ENCODE peak calls at places on chromosomes 12 and 14, in nine cellular contexts. One of them, this sample, is unnamed.

GRCh38 chr14:44912041-44912869 is 49.5 kb downstream of the KLHL28 start:
- DNase-seq in sigmoid colon: no peak
- DNase-seq in AG04450: no peak
- DNase-seq in choroid plexus epithelial cell: no peak
- DNase-seq in upper lobe of left lung: peak; percentile 82
- DNase-seq in foreskin fibroblast: no peak
- DNase-seq in GM06990: no peak
- DNase-seq in GM12865: no peak
- DNase-seq in brain microvascular endothelial cell: no peak
- DNase-seq in this sample: no peak

GRCh38 chr12:79706156-79706555 is 15.4 kb upstream of the PAWR start:
- DNase-seq in sigmoid colon: no peak
- DNase-seq in AG04450: no peak
- DNase-seq in choroid plexus epithelial cell: no peak
- DNase-seq in upper lobe of left lung: no peak
- DNase-seq in foreskin fibroblast: peak; percentile 43
- DNase-seq in GM06990: no peak
- DNase-seq in GM12865: no peak
- DNase-seq in brain microvascular endothelial cell: no peak
- DNase-seq in this sample: no peak

GRCh38 chr14:24943024-24943423 is 106.9 kb downstream of the STXBP6 start:
- DNase-seq in sigmoid colon: peak; percentile 87
- DNase-seq in AG04450: no peak
- DNase-seq in choroid plexus epithelial cell: no peak
- DNase-seq in upper lobe of left lung: no peak
- DNase-seq in foreskin fibroblast: peak; percentile 51
- DNase-seq in GM06990: no peak
- DNase-seq in GM12865: peak; percentile 13
- DNase-seq in brain microvascular endothelial cell: no peak
- DNase-seq in this sample: no peak

GRCh38 chr14:66017960-66018359 is 468.2 kb upstream of the CCDC196 start:
- DNase-seq in sigmoid colon: no peak
- DNase-seq in AG04450: no peak
- DNase-seq in choroid plexus epithelial cell: no peak
- DNase-seq in upper lobe of left lung: no peak
- DNase-seq in foreskin fibroblast: no peak
- DNase-seq in GM06990: no peak
- DNase-seq in GM12865: no peak
- DNase-seq in brain microvascular endothelial cell: no peak
- DNase-seq in this sample: no peak

GRCh38 chr12:30756074-30756473 is 1.3 kb upstream of the CAPRIN2 start:
- DNase-seq in sigmoid colon: peak; percentile 59
- DNase-seq in AG04450: no peak
- DNase-seq in choroid plexus epithelial cell: no peak
- DNase-seq in upper lobe of left lung: peak; percentile 27
- DNase-seq in foreskin fibroblast: no peak
- DNase-seq in GM06990: no peak
- DNase-seq in GM12865: no peak
- DNase-seq in brain microvascular endothelial cell: no peak
- DNase-seq in this sample: no peak

GRCh38 chr12:120468846-120469449 is 600 bp downstream of the SRSF9 start:
- DNase-seq in sigmoid colon: peak; percentile 66
- DNase-seq in AG04450: no peak
- DNase-seq in choroid plexus epithelial cell: no peak
- DNase-seq in upper lobe of left lung: peak; percentile 90
- DNase-seq in foreskin fibroblast: no peak
- DNase-seq in GM06990: no peak
- DNase-seq in GM12865: no peak
- DNase-seq in brain microvascular endothelial cell: peak; percentile 10
- DNase-seq in this sample: no peak

GRCh38 chr14:52377940-52378339 is 63.8 kb downstream of the PTGER2 start:
- DNase-seq in sigmoid colon: no peak
- DNase-seq in AG04450: no peak
- DNase-seq in choroid plexus epithelial cell: no peak
- DNase-seq in upper lobe of left lung: no peak
- DNase-seq in foreskin fibroblast: no peak
- DNase-seq in GM06990: no peak
- DNase-seq in GM12865: peak; percentile 4
- DNase-seq in brain microvascular endothelial cell: no peak
- DNase-seq in this sample: no peak

GRCh38 chr12:121255433-121255832 is 41.1 kb downstream of the CAMKK2 start:
- DNase-seq in sigmoid colon: no peak
- DNase-seq in AG04450: no peak
- DNase-seq in choroid plexus epithelial cell: no peak
- DNase-seq in upper lobe of left lung: no peak
- DNase-seq in foreskin fibroblast: no peak
- DNase-seq in GM06990: no peak
- DNase-seq in GM12865: no peak
- DNase-seq in brain microvascular endothelial cell: no peak
- DNase-seq in this sample: no peak

GRCh38 chr14:90319173-90319572 is 12.6 kb downstream of the NRDE2 start:
- DNase-seq in sigmoid colon: no peak
- DNase-seq in AG04450: no peak
- DNase-seq in choroid plexus epithelial cell: peak; percentile 21
- DNase-seq in upper lobe of left lung: no peak
- DNase-seq in foreskin fibroblast: peak; percentile 21
- DNase-seq in GM06990: no peak
- DNase-seq in GM12865: no peak
- DNase-seq in brain microvascular endothelial cell: no peak
- DNase-seq in this sample: no peak

GRCh38 chr12:91040356-91040755 is 17.5 kb downstream of the KERA start:
- DNase-seq in sigmoid colon: no peak
- DNase-seq in AG04450: no peak
- DNase-seq in choroid plexus epithelial cell: peak; percentile 22
- DNase-seq in upper lobe of left lung: no peak
- DNase-seq in foreskin fibroblast: peak; percentile 18
- DNase-seq in GM06990: no peak
- DNase-seq in GM12865: no peak
- DNase-seq in brain microvascular endothelial cell: no peak
- DNase-seq in this sample: no peak
- H3K4me3 ChIP-seq in sigmoid colon: no peak overlapping the region
- H3K4me3 ChIP-seq in AG04450: no peak overlapping the region
- H3K4me3 ChIP-seq in choroid plexus epithelial cell: no peak overlapping the region
- H3K4me3 ChIP-seq in upper lobe of left lung: no peak overlapping the region
- H3K4me3 ChIP-seq in foreskin fibroblast: no peak overlapping the region
- H3K4me3 ChIP-seq in GM06990: no peak overlapping the region
- H3K4me3 ChIP-seq in GM12865: no peak overlapping the region
- H3K4me3 ChIP-seq in brain microvascular endothelial cell: no peak overlapping the region
- H3K4me3 ChIP-seq in this sample: no peak overlapping the region

GRCh38 chr12:43776498-43776897 is 17.7 kb downstream of the IRAK4 start:
- DNase-seq in sigmoid colon: no peak
- DNase-seq in AG04450: no peak
- DNase-seq in choroid plexus epithelial cell: peak; percentile 58
- DNase-seq in upper lobe of left lung: no peak
- DNase-seq in foreskin fibroblast: no peak
- DNase-seq in GM06990: no peak
- DNase-seq in GM12865: peak; percentile 36
- DNase-seq in brain microvascular endothelial cell: no peak
- DNase-seq in this sample: no peak
- TF ChIP-seq CTCF in sigmoid colon: no peak
- TF ChIP-seq CTCF in AG04450: peak; percentile 48
- TF ChIP-seq CTCF in choroid plexus epithelial cell: peak; percentile 55
- TF ChIP-seq CTCF in upper lobe of left lung: no peak
- TF ChIP-seq CTCF in foreskin fibroblast: peak; percentile 43
- TF ChIP-seq CTCF in GM06990: peak; percentile 42
- TF ChIP-seq CTCF in GM12865: peak; percentile 29
- TF ChIP-seq CTCF in brain microvascular endothelial cell: peak; percentile 57
- TF ChIP-seq CTCF in this sample: peak; percentile 31

DNA sequence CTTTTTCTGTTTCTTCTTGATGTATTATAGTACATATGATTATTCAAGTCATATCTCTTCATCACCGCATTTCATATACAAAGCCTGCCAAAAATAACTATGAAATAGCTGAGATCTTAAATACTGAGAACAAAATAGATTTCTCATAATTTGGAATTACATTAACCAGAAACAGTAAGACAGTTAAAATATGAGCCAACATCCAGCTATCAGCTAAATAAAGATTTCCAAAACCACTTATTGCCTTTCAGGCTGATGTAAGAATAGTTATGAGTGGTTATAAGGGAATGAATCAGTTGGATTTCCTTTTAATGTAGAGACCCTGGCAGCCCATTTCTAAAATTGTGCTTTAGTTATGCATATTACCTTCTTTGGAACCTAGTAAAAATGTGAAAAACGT is 47.4 kb downstream of the TMEM117 start:
- DNase-seq in sigmoid colon: no peak
- DNase-seq in AG04450: no peak
- DNase-seq in choroid plexus epithelial cell: no peak
- DNase-seq in upper lobe of left lung: no peak
- DNase-seq in foreskin fibroblast: no peak
- DNase-seq in GM06990: no peak
- DNase-seq in GM12865: no peak
- DNase-seq in brain microvascular endothelial cell: no peak
- DNase-seq in this sample: no peak
- H3K4me3 ChIP-seq in sigmoid colon: no peak overlapping the region
- H3K4me3 ChIP-seq in AG04450: no peak overlapping the region
- H3K4me3 ChIP-seq in choroid plexus epithelial cell: no peak overlapping the region
- H3K4me3 ChIP-seq in upper lobe of left lung: no peak overlapping the region
- H3K4me3 ChIP-seq in foreskin fibroblast: no peak overlapping the region
- H3K4me3 ChIP-seq in GM06990: no peak overlapping the region
- H3K4me3 ChIP-seq in GM12865: no peak overlapping the region
- H3K4me3 ChIP-seq in brain microvascular endothelial cell: no peak overlapping the region
- H3K4me3 ChIP-seq in this sample: no peak overlapping the region

GRCh38 chr12:65834146-65834935 is 10.1 kb downstream of the HMGA2 start:
- DNase-seq in sigmoid colon: no peak
- DNase-seq in AG04450: no peak
- DNase-seq in choroid plexus epithelial cell: no peak
- DNase-seq in upper lobe of left lung: no peak
- DNase-seq in foreskin fibroblast: no peak
- DNase-seq in GM06990: no peak
- DNase-seq in GM12865: no peak
- DNase-seq in brain microvascular endothelial cell: no peak
- DNase-seq in this sample: no peak

GRCh38 chr12:65832217-65832616 is 7.9 kb downstream of the HMGA2 start:
- DNase-seq in sigmoid colon: no peak
- DNase-seq in AG04450: no peak
- DNase-seq in choroid plexus epithelial cell: peak; percentile 59
- DNase-seq in upper lobe of left lung: no peak
- DNase-seq in foreskin fibroblast: no peak
- DNase-seq in GM06990: no peak
- DNase-seq in GM12865: no peak
- DNase-seq in brain microvascular endothelial cell: no peak
- DNase-seq in this sample: no peak

GRCh38 chr12:65836419-65837197 is 12.3 kb downstream of the HMGA2 start:
- DNase-seq in sigmoid colon: no peak
- DNase-seq in AG04450: no peak
- DNase-seq in choroid plexus epithelial cell: no peak
- DNase-seq in upper lobe of left lung: no peak
- DNase-seq in foreskin fibroblast: no peak
- DNase-seq in GM06990: no peak
- DNase-seq in GM12865: no peak
- DNase-seq in brain microvascular endothelial cell: no peak
- DNase-seq in this sample: no peak

GRCh38 chr12:65838330-65838976 is 14.2 kb downstream of the HMGA2 start:
- DNase-seq in sigmoid colon: no peak
- DNase-seq in AG04450: no peak
- DNase-seq in choroid plexus epithelial cell: no peak
- DNase-seq in upper lobe of left lung: no peak
- DNase-seq in foreskin fibroblast: no peak
- DNase-seq in GM06990: no peak
- DNase-seq in GM12865: no peak
- DNase-seq in brain microvascular endothelial cell: no peak
- DNase-seq in this sample: no peak

GRCh38 chr12:65835256-65835655 is 11.0 kb downstream of the HMGA2 start:
- DNase-seq in sigmoid colon: no peak
- DNase-seq in AG04450: no peak
- DNase-seq in choroid plexus epithelial cell: no peak
- DNase-seq in upper lobe of left lung: no peak
- DNase-seq in foreskin fibroblast: no peak
- DNase-seq in GM06990: no peak
- DNase-seq in GM12865: no peak
- DNase-seq in brain microvascular endothelial cell: no peak
- DNase-seq in this sample: no peak
- TF ChIP-seq CTCF in sigmoid colon: no peak
- TF ChIP-seq CTCF in AG04450: no peak
- TF ChIP-seq CTCF in choroid plexus epithelial cell: no peak
- TF ChIP-seq CTCF in upper lobe of left lung: no peak
- TF ChIP-seq CTCF in foreskin fibroblast: no peak
- TF ChIP-seq CTCF in GM06990: no peak
- TF ChIP-seq CTCF in GM12865: no peak
- TF ChIP-seq CTCF in brain microvascular endothelial cell: no peak
- TF ChIP-seq CTCF in this sample: no peak

DNA sequence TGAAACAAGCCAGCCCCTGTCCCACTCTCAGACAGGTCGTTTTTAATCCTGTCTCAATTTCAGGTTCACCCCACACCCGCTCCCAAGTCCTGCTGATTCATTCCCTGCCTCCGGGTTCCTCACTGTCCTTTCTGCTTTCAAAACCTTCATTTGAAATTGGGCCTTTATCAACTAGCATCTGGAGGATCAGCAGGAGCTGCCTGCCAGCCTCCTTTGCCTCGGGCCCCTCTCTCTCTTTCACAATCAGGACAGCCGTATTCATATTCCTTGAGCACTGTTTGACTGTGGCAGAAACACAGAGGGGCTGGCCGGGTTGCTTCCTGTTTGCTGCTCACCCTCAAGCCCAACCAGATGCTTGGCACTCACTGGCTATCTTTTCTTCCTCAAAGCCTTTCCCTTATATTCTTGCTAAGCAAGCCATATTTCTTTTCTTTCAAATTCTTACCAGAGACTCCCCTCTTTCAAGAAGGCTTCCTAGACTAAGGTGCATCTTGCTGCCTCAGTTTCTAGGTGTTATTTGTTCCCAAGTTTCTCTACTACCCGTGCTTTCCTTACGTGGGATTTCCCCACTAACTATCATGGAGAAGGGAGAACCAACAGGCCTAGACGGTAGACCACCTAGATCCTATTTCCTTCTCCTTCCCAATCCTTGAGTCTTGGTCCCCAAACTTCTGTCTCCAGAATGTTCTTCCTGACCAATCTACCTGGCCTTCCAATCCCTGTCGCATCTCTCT is 3.0 kb downstream of the GALNT6 start:
- DNase-seq in sigmoid colon: peak; percentile 74
- DNase-seq in AG04450: no peak
- DNase-seq in choroid plexus epithelial cell: peak; percentile 61
- DNase-seq in upper lobe of left lung: no peak
- DNase-seq in foreskin fibroblast: peak; percentile 83
- DNase-seq in GM06990: no peak
- DNase-seq in GM12865: peak; percentile 17
- DNase-seq in brain microvascular endothelial cell: no peak
- DNase-seq in this sample: no peak
- H3K4me3 ChIP-seq in sigmoid colon: no peak overlapping the region
- H3K4me3 ChIP-seq in AG04450: no peak overlapping the region
- H3K4me3 ChIP-seq in choroid plexus epithelial cell: no peak overlapping the region
- H3K4me3 ChIP-seq in upper lobe of left lung: no peak overlapping the region
- H3K4me3 ChIP-seq in foreskin fibroblast: no peak overlapping the region
- H3K4me3 ChIP-seq in GM06990: no peak overlapping the region
- H3K4me3 ChIP-seq in GM12865: no peak overlapping the region
- H3K4me3 ChIP-seq in brain microvascular endothelial cell: no peak overlapping the region
- H3K4me3 ChIP-seq in this sample: no peak overlapping the region

DNA sequence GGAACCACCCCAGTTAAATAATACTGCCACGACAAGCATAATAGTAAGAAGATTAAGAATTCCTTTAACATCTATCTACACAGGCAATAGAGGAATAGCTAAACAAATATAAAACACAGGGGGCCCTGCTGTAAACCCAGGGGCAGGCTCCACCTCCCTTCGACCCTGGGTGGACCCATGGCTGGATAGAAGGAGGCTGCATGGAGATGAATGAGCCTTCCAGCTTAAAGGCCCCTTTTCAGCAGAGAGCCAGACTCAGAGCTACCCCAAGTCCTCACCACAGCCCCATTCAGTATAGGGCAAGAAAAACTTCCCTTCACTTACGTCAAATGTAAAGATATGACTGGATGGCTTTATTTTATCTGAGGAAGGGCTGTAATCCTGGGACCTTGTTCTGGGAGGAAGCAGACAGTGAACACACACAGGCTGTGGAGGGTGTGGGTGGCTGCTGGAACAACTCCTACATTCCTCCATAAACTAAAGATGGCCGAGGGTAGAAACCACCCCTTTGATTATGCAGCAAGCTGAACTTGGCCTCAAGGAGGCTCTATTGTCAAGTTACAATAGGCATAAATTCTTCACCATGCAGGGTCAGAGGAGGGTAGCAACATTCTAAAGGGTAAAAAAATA is 30.5 kb downstream of the NUAK1 start:
- DNase-seq in sigmoid colon: peak; percentile 4
- DNase-seq in AG04450: no peak
- DNase-seq in choroid plexus epithelial cell: peak; percentile 75
- DNase-seq in upper lobe of left lung: no peak
- DNase-seq in foreskin fibroblast: no peak
- DNase-seq in GM06990: no peak
- DNase-seq in GM12865: no peak
- DNase-seq in brain microvascular endothelial cell: peak; percentile 82
- DNase-seq in this sample: no peak
- TF ChIP-seq CTCF in sigmoid colon: no peak
- TF ChIP-seq CTCF in AG04450: peak; percentile 25
- TF ChIP-seq CTCF in choroid plexus epithelial cell: peak; percentile 28
- TF ChIP-seq CTCF in upper lobe of left lung: no peak
- TF ChIP-seq CTCF in foreskin fibroblast: peak; percentile 12
- TF ChIP-seq CTCF in GM06990: no peak
- TF ChIP-seq CTCF in GM12865: no peak
- TF ChIP-seq CTCF in brain microvascular endothelial cell: peak; percentile 46
- TF ChIP-seq CTCF in this sample: peak; percentile 20

This sample was measured in AG04449.